ENCODE peak calls at places on chromosome 12, in seven cellular contexts. E, Z, U, J, T, Y and N are unnamed samples.

GRCh38 chr12:5138845-5139244 is 95.2 kb downstream of the KCNA5 start:
- DNase-seq in E (no peak), Z (no peak), U (no peak), J (no peak), T (no peak), Y (no peak), N (no peak)

GRCh38 chr12:90970471-90970870 is 15.5 kb upstream of the CCER1 start:
- DNase-seq in E (no peak), Z (no peak), U (no peak), J (no peak), T (no peak), Y (no peak), N (no peak)

GRCh38 chr12:77433799-77434198 is 368.4 kb upstream of the E2F7 start:
- DNase-seq in E (no peak), Z (no peak), U (no peak), J (no peak), T (no peak), Y (no peak), N (no peak)

GRCh38 chr12:109967383-109968031 is 28.7 kb downstream of the GIT2 start:
- DNase-seq in E (no peak), Z (no peak), U (no peak), J (no peak), T (no peak), Y (no peak), N (no peak)

GRCh38 chr12:131287015-131287937 is 333.6 kb downstream of the ADGRD1 start:
- DNase-seq in E (no peak), Z (no peak), U (no peak), J (no peak), T (no peak), Y (peak), N (no peak)

GRCh38 chr12:132600048-132601032 is 10.0 kb downstream of the LRCOL1 start:
- DNase-seq in E (no peak), Z (peak), U (peak), J (peak), T (peak), Y (peak), N (no peak)

GRCh38 chr12:1912580-1913376 is 5.7 kb downstream of the CACNA2D4 start:
- DNase-seq in E (no peak), Z (no peak), U (no peak), J (peak), T (no peak), Y (no peak), N (no peak)

GRCh38 chr12:52726451-52726850 is 23.1 kb upstream of the KRT77 start:
- DNase-seq in E (no peak), Z (no peak), U (no peak), J (no peak), T (no peak), Y (no peak), N (no peak)

GRCh38 chr12:122006186-122006926 is 15.3 kb upstream of the BCL7A start:
- DNase-seq in E (no peak), Z (no peak), U (no peak), J (no peak), T (no peak), Y (peak), N (no peak)

GRCh38 chr12:52217223-52217622 is 15.8 kb upstream of the KRT7 start:
- DNase-seq in E (no peak), Z (peak), U (no peak), J (peak), T (peak), Y (peak), N (no peak)

GRCh38 chr12:96571101-96571862 is 81.9 kb downstream of the CFAP54 start:
- DNase-seq in E (peak), Z (no peak), U (no peak), J (no peak), T (no peak), Y (no peak), N (no peak)

GRCh38 chr12:96445743-96446655 is 43.4 kb upstream of the CFAP54 start:
- DNase-seq in E (peak), Z (no peak), U (no peak), J (no peak), T (peak), Y (no peak), N (no peak)

GRCh38 chr12:119375170-119375569 is 40.6 kb downstream of the CCDC60 start:
- DNase-seq in E (no peak), Z (no peak), U (no peak), J (no peak), T (no peak), Y (no peak), N (no peak)

GRCh38 chr12:67042697-67043131 is 226.4 kb upstream of the CAND1 start:
- DNase-seq in E (no peak), Z (no peak), U (no peak), J (no peak), T (no peak), Y (no peak), N (no peak)

GRCh38 chr12:104167519-104168458 is 29.8 kb upstream of the NFYB start:
- DNase-seq in E (no peak), Z (no peak), U (no peak), J (no peak), T (no peak), Y (no peak), N (no peak)

GRCh38 chr12:2284857-2285256 is 232.1 kb downstream of the CACNA1C start:
- DNase-seq in E (no peak), Z (peak), U (peak), J (peak), T (peak), Y (no peak), N (no peak)

GRCh38 chr12:131112690-131113290 is 159.1 kb downstream of the ADGRD1 start:
- DNase-seq in E (no peak), Z (no peak), U (no peak), J (no peak), T (no peak), Y (no peak), N (no peak)

GRCh38 chr12:47078086-47078395 is 1.4 kb upstream of the PCED1B start:
- DNase-seq in E (no peak), Z (no peak), U (no peak), J (no peak), T (no peak), Y (no peak), N (no peak)
- H3K4me3 ChIP-seq in E (no peak), Z (no peak), U (no peak), J (peak), T (peak), Y (peak), N (peak)

GRCh38 chr12:12527820-12528296 is 34.8 kb downstream of the DUSP16 start:
- DNase-seq in E (no peak), Z (no peak), U (no peak), J (no peak), T (no peak), Y (no peak), N (no peak)
- TF ChIP-seq POLR2A in E (no peak), Z (no peak), U (no peak), J (no peak), T (no peak), Y (no peak), N (no peak)

GRCh38 chr12:108126990-108127468 is 2.1 kb upstream of the WSCD2 start:
- DNase-seq in E (no peak), Z (no peak), U (no peak), J (no peak), T (no peak), Y (no peak), N (no peak)
- TF ChIP-seq POLR2AphosphoS5 in E (no peak), Z (no peak), U (no peak), J (no peak), T (peak), Y (no peak), N (peak)

GRCh38 chr12:6635856-6636521 is at the start of gene LPAR5:
- DNase-seq in E (no peak), Z (peak), U (no peak), J (no peak), T (peak), Y (peak), N (no peak)
- H3K4me3 ChIP-seq in E (peak), Z (peak), U (peak), J (no peak), T (peak), Y (peak), N (peak)

DNA sequence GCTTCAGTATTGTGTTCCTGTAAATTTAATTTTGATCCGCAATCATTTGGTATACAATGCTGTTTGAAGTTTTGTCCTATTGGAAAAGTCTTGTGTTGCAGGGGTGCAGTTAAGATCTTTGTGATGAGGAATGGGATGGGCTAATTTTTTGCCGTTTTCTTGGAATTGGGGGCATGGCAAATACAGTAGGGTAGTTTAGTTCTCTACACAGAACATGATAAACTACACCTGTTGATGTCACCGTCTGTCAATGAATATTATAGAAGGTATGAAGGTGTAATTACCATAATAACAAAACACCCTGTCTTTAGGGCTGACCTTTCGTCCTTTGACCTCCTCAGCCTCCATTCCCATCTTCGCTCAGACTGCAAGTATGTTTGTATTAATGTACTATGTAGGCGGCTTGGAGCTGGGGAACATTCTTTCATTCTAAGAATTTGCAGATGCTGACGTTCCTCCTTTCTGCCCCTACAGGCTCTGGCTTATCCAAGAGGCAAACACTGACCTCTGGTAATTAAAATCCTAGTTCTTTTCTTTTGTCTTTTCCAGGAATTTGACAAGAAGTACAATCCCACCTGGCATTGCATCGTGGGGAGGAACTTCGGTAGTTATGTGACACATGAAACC is 1.7 kb downstream of the DYNLL1 start:
- DNase-seq in E (no peak), Z (no peak), U (no peak), J (peak), T (no peak), Y (no peak), N (no peak)
- TF ChIP-seq POLR2A in E (no peak), Z (no peak), U (no peak), J (no peak), T (no peak), Y (no peak), N (no peak)

DNA sequence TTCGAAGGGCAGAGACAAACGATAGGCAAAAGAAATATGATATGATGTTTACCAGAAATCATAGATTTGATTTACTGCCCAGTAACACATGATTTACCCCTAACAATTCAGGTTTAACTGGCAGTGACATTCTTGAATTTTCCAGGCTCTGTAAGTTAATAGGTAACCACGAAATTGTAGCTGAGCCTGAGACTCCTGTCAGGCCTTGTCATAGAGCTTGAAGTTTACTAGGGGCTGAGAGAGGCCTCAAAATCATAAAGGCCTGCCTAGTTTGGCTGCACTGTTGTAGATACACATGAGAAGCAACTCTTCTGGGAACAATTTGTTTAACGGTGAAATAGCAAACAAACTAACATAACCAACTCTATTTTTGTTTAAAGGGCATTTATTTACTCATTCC is 3.3 kb downstream of the ERP27 start:
- DNase-seq in E (no peak), Z (no peak), U (no peak), J (no peak), T (no peak), Y (no peak), N (no peak)
- TF ChIP-seq POLR2AphosphoS5 in E (no peak), Z (no peak), U (no peak), J (no peak), T (no peak), Y (no peak), N (no peak)

GRCh38 chr12:105335856-105336255 is 5.4 kb downstream of the C12orf75 start:
- DNase-seq in E (no peak), Z (no peak), U (no peak), J (no peak), T (no peak), Y (no peak), N (no peak)

GRCh38 chr12:105332925-105333324 is 2.4 kb downstream of the C12orf75 start:
- DNase-seq in E (no peak), Z (no peak), U (no peak), J (no peak), T (no peak), Y (no peak), N (no peak)

GRCh38 chr12:105331805-105332251 is 1.3 kb downstream of the C12orf75 start:
- DNase-seq in E (no peak), Z (no peak), U (peak), J (no peak), T (peak), Y (no peak), N (no peak)

GRCh38 chr12:105334568-105334967 is 4.1 kb downstream of the C12orf75 start:
- DNase-seq in E (no peak), Z (no peak), U (no peak), J (no peak), T (no peak), Y (no peak), N (no peak)

DNA sequence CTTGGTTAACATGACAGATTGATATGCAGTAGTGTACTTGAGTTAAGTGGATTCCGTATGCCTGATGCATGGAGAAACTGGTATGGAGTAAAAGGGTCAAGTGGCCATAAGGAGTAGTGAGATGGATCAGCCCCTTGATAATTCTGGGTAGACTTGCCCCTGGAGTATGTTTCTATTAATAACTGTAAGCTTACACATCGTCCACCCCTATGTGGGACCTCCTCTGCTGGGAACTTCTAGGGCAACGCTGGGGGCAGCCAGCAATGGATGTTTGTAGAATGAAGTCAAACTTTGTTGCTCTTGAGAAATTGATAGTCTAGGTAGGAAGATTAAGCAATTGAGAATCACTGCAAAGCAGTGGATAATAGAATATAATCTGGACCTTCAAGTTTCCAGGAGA is 3.5 kb downstream of the C12orf75 start:
- DNase-seq in E (no peak), Z (no peak), U (no peak), J (no peak), T (no peak), Y (no peak), N (no peak)
- H3K4me3 ChIP-seq in E (peak), Z (no peak), U (no peak), J (no peak), T (no peak), Y (no peak), N (no peak)

GRCh38 chr12:93592641-93593396 is 20.3 kb downstream of the SOCS2 start:
- DNase-seq in E (no peak), Z (no peak), U (no peak), J (no peak), T (no peak), Y (no peak), N (no peak)

GRCh38 chr12:93593833-93594232 is 21.4 kb downstream of the SOCS2 start:
- DNase-seq in E (no peak), Z (no peak), U (no peak), J (no peak), T (no peak), Y (no peak), N (no peak)

GRCh38 chr12:93587601-93588000 is 15.1 kb downstream of the SOCS2 start:
- DNase-seq in E (no peak), Z (no peak), U (no peak), J (no peak), T (no peak), Y (no peak), N (no peak)

GRCh38 chr12:93594766-93595165 is 22.3 kb downstream of the SOCS2 start:
- DNase-seq in E (no peak), Z (no peak), U (no peak), J (no peak), T (no peak), Y (no peak), N (no peak)

GRCh38 chr12:93591137-93591868 is 18.8 kb downstream of the SOCS2 start:
- DNase-seq in E (no peak), Z (peak), U (no peak), J (peak), T (peak), Y (peak), N (no peak)
- TF ChIP-seq POLR2A in E (no peak), Z (no peak), U (no peak), J (no peak), T (peak), Y (peak), N (peak)

GRCh38 chr12:124191024-124191359 is 103.9 kb upstream of the RFLNA start:
- DNase-seq in E (no peak), Z (peak), U (no peak), J (no peak), T (no peak), Y (no peak), N (no peak)

GRCh38 chr12:124188059-124188458 is 106.8 kb upstream of the RFLNA start:
- DNase-seq in E (no peak), Z (no peak), U (no peak), J (no peak), T (no peak), Y (no peak), N (no peak)

GRCh38 chr12:124185970-124186686 is 108.8 kb upstream of the RFLNA start:
- DNase-seq in E (no peak), Z (no peak), U (no peak), J (no peak), T (no peak), Y (no peak), N (no peak)

GRCh38 chr12:124190301-124191023 is 104.4 kb upstream of the RFLNA start:
- DNase-seq in E (no peak), Z (no peak), U (no peak), J (no peak), T (no peak), Y (no peak), N (no peak)

GRCh38 chr12:124188561-124189405 is 106.1 kb upstream of the RFLNA start:
- DNase-seq in E (no peak), Z (no peak), U (peak), J (no peak), T (no peak), Y (no peak), N (no peak)
- TF ChIP-seq POLR2AphosphoS5 in E (no peak), Z (no peak), U (no peak), J (no peak), T (no peak), Y (no peak), N (no peak)

GRCh38 chr12:16586350-16587109 is 19.4 kb downstream of the LMO3 start:
- DNase-seq in E (no peak), Z (no peak), U (no peak), J (no peak), T (no peak), Y (no peak), N (no peak)
- H3K4me3 ChIP-seq in E (no peak), Z (no peak), U (no peak), J (no peak), T (no peak), Y (no peak), N (no peak)